ENCODE peak calls at places on chromosomes 6 and 20, in five cellular contexts. H is skeletal muscle cell; B is activated CD8-positive, alpha-beta memory T cell treated with anti-CD3 and anti-CD28 coated beads, Interleukin-2, amount 50 U/mL, for 48 hours; M is T-helper 2 cell treated with Interferon-gamma antibody and Interleukin-4, amounts not matched to agents 5 μg/mL and 100 μg/mL, for 36 hours; E is HS-27A. S is an unnamed sample.

GRCh38 chr20:62670998-62671397 is 28.7 kb downstream of the SLCO4A1 start:
- DNase-seq in M (no peak), H (no peak), E (no peak), B (no peak), S (no peak)

GRCh38 chr6:21033575-21034026 is 499.3 kb downstream of the CDKAL1 start:
- DNase-seq in H (peak; percentile 78), M (no peak), E (peak; percentile 53), B (no peak), S (no peak)

GRCh38 chr20:23365390-23366165 is 3.6 kb downstream of the GZF1 start:
- DNase-seq in B (no peak), E (no peak), H (no peak), M (no peak), S (no peak)

GRCh38 chr20:371755-372542 is 8.6 kb upstream of the TRIB3 start:
- DNase-seq in M (no peak), E (no peak), B (no peak), H (peak; percentile 81), S (no peak)

GRCh38 chr6:111339294-111339693 is 143.7 kb downstream of the REV3L start:
- DNase-seq in E (no peak), H (no peak), M (no peak), B (no peak), S (no peak)

GRCh38 chr6:139967497-139967896 is 593.0 kb upstream of the CITED2 start:
- DNase-seq in H (no peak), E (no peak), B (no peak), M (no peak), S (no peak)

GRCh38 chr20:37123441-37123840 is 27.6 kb upstream of the RBL1 start:
- DNase-seq in B (no peak), E (no peak), M (no peak), H (no peak), S (no peak)

GRCh38 chr6:152552616-152553209 is 84.4 kb downstream of the SYNE1 start:
- DNase-seq in M (no peak), H (peak; percentile 36), B (no peak), E (peak; percentile 34), S (no peak)

GRCh38 chr20:23305098-23305497 is 45.5 kb upstream of the NXT1 start:
- DNase-seq in E (no peak), H (peak; percentile 55), M (no peak), B (no peak), S (no peak)

GRCh38 chr6:4809999-4810918 is 34.1 kb downstream of the CDYL start:
- DNase-seq in B (no peak), E (no peak), M (no peak), H (peak; percentile 70), S (no peak)

GRCh38 chr20:17680836-17681740 is 954 bp downstream of the RRBP1 start:
- DNase-seq in E (no peak), B (peak; percentile 91), M (peak; percentile 81), H (peak; percentile 22), S (peak; percentile 96)

GRCh38 chr6:26243132-26243531 is 121.9 kb upstream of the BTN3A2 start:
- DNase-seq in H (no peak), M (no peak), B (no peak), E (no peak), S (no peak)

GRCh38 chr20:50230184-50230583 is 39.6 kb downstream of the CEBPB start:
- DNase-seq in B (no peak), M (no peak), H (no peak), E (no peak), S (no peak)

GRCh38 chr20:18394363-18394762 is 72.5 kb downstream of the DZANK1 start:
- DNase-seq in M (no peak), E (no peak), H (no peak), B (no peak), S (no peak)

S was measured in osteocyte.